ENCODE peak calls at places on chromosome 14, in four cellular contexts. One of them, this sample, is unnamed.

GRCh38 chr14:103629503-103630121 is 601 bp downstream of the KLC1 start:
- DNase-seq in IMR-90: no peak
- DNase-seq in uterus: peak
- DNase-seq in HCT116: no peak
- DNase-seq in this sample: peak

GRCh38 chr14:30223385-30223785 is 295.7 kb upstream of the PRKD1 start:
- DNase-seq in IMR-90: peak
- DNase-seq in uterus: peak
- DNase-seq in HCT116: peak
- DNase-seq in this sample: peak

GRCh38 chr14:78245238-78245637 is 75.1 kb downstream of the NRXN3 start:
- DNase-seq in IMR-90: no peak
- DNase-seq in uterus: no peak
- DNase-seq in HCT116: no peak
- DNase-seq in this sample: no peak

GRCh38 chr14:77206877-77207389 is 25.3 kb downstream of the TMEM63C start:
- DNase-seq in IMR-90: no peak
- DNase-seq in HCT116: no peak
- DNase-seq in uterus: no peak
- DNase-seq in this sample: no peak

GRCh38 chr14:64952598-64953309 is 10.2 kb upstream of the GPX2 start:
- DNase-seq in uterus: no peak
- DNase-seq in IMR-90: no peak
- DNase-seq in HCT116: no peak
- DNase-seq in this sample: peak

GRCh38 chr14:92507174-92507768 is 6.3 kb upstream of the RIN3 start:
- DNase-seq in IMR-90: no peak
- DNase-seq in uterus: no peak
- DNase-seq in HCT116: peak
- DNase-seq in this sample: no peak

GRCh38 chr14:81172881-81173280 is 47.9 kb downstream of the GTF2A1 start:
- DNase-seq in IMR-90: peak
- DNase-seq in uterus: no peak
- DNase-seq in HCT116: no peak
- DNase-seq in this sample: no peak

GRCh38 chr14:51933191-51933590 is 56.2 kb upstream of the RTRAF start:
- DNase-seq in IMR-90: no peak
- DNase-seq in HCT116: no peak
- DNase-seq in uterus: no peak
- DNase-seq in this sample: no peak

GRCh38 chr14:94994245-94994644 is 163.1 kb downstream of the DICER1 start:
- DNase-seq in IMR-90: no peak
- DNase-seq in HCT116: no peak
- DNase-seq in uterus: no peak
- DNase-seq in this sample: no peak

GRCh38 chr14:72495668-72496067 is 398.2 kb downstream of the DPF3 start:
- DNase-seq in IMR-90: peak
- DNase-seq in HCT116: no peak
- DNase-seq in uterus: no peak
- DNase-seq in this sample: no peak

GRCh38 chr14:64728106-64728505 is 23.9 kb downstream of the PLEKHG3 start:
- DNase-seq in HCT116: no peak
- DNase-seq in uterus: no peak
- DNase-seq in IMR-90: no peak
- DNase-seq in this sample: no peak

GRCh38 chr14:85453401-85453800 is 76.5 kb upstream of the FLRT2 start:
- DNase-seq in HCT116: no peak
- DNase-seq in IMR-90: no peak
- DNase-seq in uterus: no peak
- DNase-seq in this sample: no peak

GRCh38 chr14:89351364-89351957 is 65.6 kb downstream of the FOXN3 start:
- DNase-seq in IMR-90: peak
- DNase-seq in HCT116: no peak
- DNase-seq in uterus: peak
- DNase-seq in this sample: no peak

GRCh38 chr14:102917469-102918211 is 4.8 kb upstream of the AMN start:
- DNase-seq in HCT116: peak
- DNase-seq in uterus: no peak
- DNase-seq in IMR-90: peak
- DNase-seq in this sample: peak

GRCh38 chr14:72631401-72631800 is 262.5 kb downstream of the DPF3 start:
- DNase-seq in IMR-90: no peak
- DNase-seq in uterus: no peak
- DNase-seq in HCT116: no peak
- DNase-seq in this sample: no peak

GRCh38 chr14:70425349-70425748 is 8.5 kb upstream of the SYNJ2BP start:
- DNase-seq in HCT116: no peak
- DNase-seq in uterus: no peak
- DNase-seq in IMR-90: no peak
- DNase-seq in this sample: peak

GRCh38 chr14:89207925-89208328 is 209.1 kb downstream of the FOXN3 start:
- DNase-seq in uterus: no peak
- DNase-seq in HCT116: no peak
- DNase-seq in IMR-90: no peak
- DNase-seq in this sample: peak

GRCh38 chr14:75879031-75879430 is 102.8 kb downstream of the TGFB3 start:
- DNase-seq in uterus: no peak
- DNase-seq in IMR-90: peak
- DNase-seq in HCT116: no peak
- DNase-seq in this sample: no peak

GRCh38 chr14:62213516-62213915 is 451.3 kb downstream of the SNAPC1 start:
- DNase-seq in uterus: no peak
- DNase-seq in HCT116: no peak
- DNase-seq in IMR-90: peak
- DNase-seq in this sample: no peak

GRCh38 chr14:94867209-94867608 is 97.3 kb upstream of the GSC start:
- DNase-seq in HCT116: no peak
- DNase-seq in uterus: no peak
- DNase-seq in IMR-90: no peak
- DNase-seq in this sample: no peak

GRCh38 chr14:48384786-48385185 is 709.4 kb upstream of the MDGA2 start:
- DNase-seq in HCT116: no peak
- DNase-seq in IMR-90: no peak
- DNase-seq in uterus: no peak
- DNase-seq in this sample: no peak

GRCh38 chr14:58014778-58015177 is 137.2 kb downstream of the ARMH4 start:
- DNase-seq in HCT116: no peak
- DNase-seq in IMR-90: no peak
- DNase-seq in uterus: no peak
- DNase-seq in this sample: no peak

GRCh38 chr14:75769047-75769685 is 108.1 kb downstream of the TTLL5 start:
- DNase-seq in HCT116: no peak
- DNase-seq in uterus: no peak
- DNase-seq in IMR-90: peak
- DNase-seq in this sample: no peak

GRCh38 chr14:94337274-94337673 is 14.1 kb upstream of the SERPINA6 start:
- DNase-seq in HCT116: peak
- DNase-seq in IMR-90: peak
- DNase-seq in uterus: no peak
- DNase-seq in this sample: no peak

GRCh38 chr14:96039633-96040311 is 610 bp downstream of the C14orf132 start:
- DNase-seq in IMR-90: peak
- DNase-seq in uterus: peak
- DNase-seq in HCT116: no peak
- DNase-seq in this sample: no peak

GRCh38 chr14:55927059-55927458 is 191.2 kb upstream of the PELI2 start:
- DNase-seq in uterus: no peak
- DNase-seq in HCT116: no peak
- DNase-seq in IMR-90: no peak
- DNase-seq in this sample: no peak
- TF ChIP-seq POLR2A in uterus: no peak
- TF ChIP-seq POLR2A in HCT116: no peak
- TF ChIP-seq POLR2A in IMR-90: no peak
- TF ChIP-seq POLR2A in this sample: no peak

GRCh38 chr14:90784621-90785270 is 31.5 kb downstream of the TTC7B start:
- DNase-seq in HCT116: no peak
- DNase-seq in IMR-90: no peak
- DNase-seq in uterus: peak
- DNase-seq in this sample: no peak

GRCh38 chr14:90782892-90783291 is 33.3 kb downstream of the TTC7B start:
- DNase-seq in HCT116: no peak
- DNase-seq in uterus: no peak
- DNase-seq in IMR-90: no peak
- DNase-seq in this sample: no peak

GRCh38 chr14:90781876-90782275 is 34.4 kb downstream of the TTC7B start:
- DNase-seq in IMR-90: no peak
- DNase-seq in uterus: no peak
- DNase-seq in HCT116: no peak
- DNase-seq in this sample: no peak

GRCh38 chr14:90781344-90781761 is 34.9 kb downstream of the TTC7B start:
- DNase-seq in HCT116: no peak
- DNase-seq in uterus: peak
- DNase-seq in IMR-90: peak
- DNase-seq in this sample: no peak

DNA sequence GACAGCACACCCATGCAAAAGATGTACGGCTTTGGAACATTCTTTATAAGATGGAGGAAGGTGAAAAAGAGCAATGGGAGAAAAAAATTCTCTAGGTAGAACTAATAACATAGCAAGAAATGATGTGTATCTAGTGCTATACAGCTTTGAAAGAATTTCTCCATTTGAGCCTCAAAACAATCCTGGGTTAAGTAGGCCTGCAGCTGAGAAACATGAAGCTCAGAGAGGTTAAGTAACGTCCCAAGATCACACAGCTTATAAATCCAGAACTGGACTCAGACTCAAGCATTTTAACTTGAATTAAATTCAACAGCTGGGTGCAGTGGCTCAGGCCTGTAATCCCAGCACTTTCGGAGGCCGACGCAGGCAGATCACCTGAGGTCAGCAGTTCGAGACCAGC is 32.9 kb downstream of the TTC7B start:
- DNase-seq in uterus: no peak
- DNase-seq in IMR-90: no peak
- DNase-seq in HCT116: no peak
- DNase-seq in this sample: no peak
- TF ChIP-seq POLR2A in uterus: no peak
- TF ChIP-seq POLR2A in IMR-90: no peak
- TF ChIP-seq POLR2A in HCT116: no peak
- TF ChIP-seq POLR2A in this sample: no peak

GRCh38 chr14:90381999-90382451 is 14.8 kb upstream of the CALM1 start:
- DNase-seq in uterus: peak
- DNase-seq in HCT116: no peak
- DNase-seq in IMR-90: no peak
- DNase-seq in this sample: peak
- TF ChIP-seq POLR2A in uterus: no peak
- TF ChIP-seq POLR2A in HCT116: no peak
- TF ChIP-seq POLR2A in IMR-90: no peak
- TF ChIP-seq POLR2A in this sample: no peak

DNA sequence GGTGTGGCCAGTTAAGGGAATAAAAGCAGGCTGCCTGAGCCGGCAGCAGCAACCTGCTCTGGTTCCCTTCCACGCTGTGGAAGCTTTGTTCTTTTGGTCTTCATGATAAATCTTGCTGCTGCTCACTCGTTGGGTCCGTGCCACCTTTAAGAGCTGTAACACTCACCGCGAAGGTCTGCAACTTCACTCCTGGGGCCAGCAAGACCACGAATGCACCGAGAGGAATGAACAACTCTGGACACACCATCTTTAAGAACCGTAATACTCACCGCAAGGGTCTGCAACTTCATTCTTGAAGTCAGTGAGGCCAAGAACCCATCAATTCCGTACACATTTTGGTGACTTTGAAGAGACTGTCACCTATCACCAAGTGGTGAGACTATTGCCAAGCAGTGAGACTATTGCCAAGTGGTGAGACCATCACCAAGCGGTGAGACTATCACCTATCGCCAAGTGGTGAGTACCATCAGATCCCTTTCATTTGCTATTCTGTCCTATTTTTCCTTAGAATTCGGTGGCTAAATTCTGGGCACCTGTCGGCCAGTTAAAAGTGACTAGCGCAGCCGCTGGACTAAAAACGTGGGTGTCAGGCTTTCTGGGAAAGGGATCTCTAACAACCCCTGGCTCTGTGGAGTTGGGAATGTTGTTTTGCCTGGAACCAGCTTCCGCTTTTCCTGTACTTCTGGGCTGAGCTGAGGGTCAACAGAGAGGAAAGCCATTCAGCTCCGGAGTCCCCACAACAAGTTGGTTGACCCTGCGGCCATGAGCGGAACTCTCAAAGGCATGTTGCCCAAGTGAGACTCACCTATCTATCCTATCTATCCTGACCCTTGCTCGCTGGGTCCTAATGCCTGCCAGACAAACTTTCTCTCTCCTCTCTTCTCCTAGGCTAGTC is at the start of gene DHRS2:
- DNase-seq in HCT116: peak
- DNase-seq in IMR-90: no peak
- DNase-seq in uterus: no peak
- DNase-seq in this sample: no peak
- TF ChIP-seq POLR2A in HCT116: peak
- TF ChIP-seq POLR2A in IMR-90: no peak
- TF ChIP-seq POLR2A in uterus: no peak
- TF ChIP-seq POLR2A in this sample: no peak

GRCh38 chr14:21510735-21511657 is at the start of gene METTL3:
- DNase-seq in IMR-90: peak
- DNase-seq in HCT116: peak
- DNase-seq in uterus: peak
- DNase-seq in this sample: peak
- TF ChIP-seq POLR2A in IMR-90: peak
- TF ChIP-seq POLR2A in HCT116: peak
- TF ChIP-seq POLR2A in uterus: peak
- TF ChIP-seq POLR2A in this sample: peak

DNA sequence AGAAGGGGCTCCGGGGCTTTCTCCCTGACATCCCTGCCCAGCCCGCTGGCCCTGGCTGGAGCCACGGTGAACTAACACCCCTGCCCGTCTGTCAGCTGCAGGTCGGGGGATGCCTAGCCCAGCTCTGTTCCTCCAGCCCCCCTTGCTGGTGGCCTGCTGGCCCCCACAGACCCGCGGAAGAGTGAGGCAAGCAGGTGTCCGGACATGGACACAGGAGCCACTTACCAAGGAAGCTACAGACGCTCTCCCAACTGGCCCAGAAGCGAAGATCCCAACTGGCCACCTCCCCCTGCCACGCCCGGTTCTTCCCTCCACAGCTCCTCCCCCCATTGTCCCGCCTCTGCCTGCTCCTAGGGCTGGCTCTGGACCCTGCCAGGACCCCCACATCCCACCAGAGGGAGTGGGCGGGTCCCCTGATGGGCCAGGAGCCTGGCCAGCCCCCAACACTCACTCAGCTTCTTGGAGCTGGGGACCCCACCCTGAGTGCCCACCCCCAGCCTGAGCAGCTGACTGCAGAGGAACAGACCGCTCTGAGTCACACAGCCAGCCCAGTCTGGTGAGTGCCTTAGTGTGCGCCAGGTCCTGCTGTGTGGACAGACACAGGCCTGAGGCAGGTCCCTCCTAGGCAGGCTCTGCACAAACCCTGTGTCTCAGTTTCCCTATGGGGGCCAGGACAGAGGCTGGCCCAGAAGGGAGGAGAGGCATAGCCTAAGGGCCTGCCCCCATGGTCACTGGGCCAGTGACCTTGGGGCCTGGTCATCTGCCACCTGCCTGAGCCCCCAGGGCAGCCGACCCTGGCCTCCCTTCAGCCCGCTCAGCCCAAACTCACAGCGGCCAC is 7.7 kb downstream of the AHNAK2 start:
- DNase-seq in IMR-90: peak
- DNase-seq in HCT116: peak
- DNase-seq in uterus: peak
- DNase-seq in this sample: no peak
- TF ChIP-seq POLR2A in IMR-90: no peak
- TF ChIP-seq POLR2A in HCT116: no peak
- TF ChIP-seq POLR2A in uterus: peak
- TF ChIP-seq POLR2A in this sample: no peak